ENCODE peak calls at places on chromosomes 11 and 22, in five cellular contexts. U, S, N, R and E are unnamed samples.

GRCh38 chr22:48702573-48703264 is 1125.0 kb downstream of the BRD1 start:
- DNase-seq in U (peak), S (peak), N (no peak), R (no peak), E (peak)

GRCh38 chr11:126318642-126319373 is 14.9 kb downstream of the DCPS start:
- DNase-seq in U (peak), S (peak), N (no peak), R (peak), E (no peak)

GRCh38 chr11:108788565-108789199 is 123.8 kb downstream of the DDX10 start:
- DNase-seq in U (no peak), S (no peak), N (no peak), R (peak), E (no peak)

GRCh38 chr22:46050451-46050845 is 73.5 kb upstream of the WNT7B start:
- DNase-seq in U (peak), S (no peak), N (peak), R (no peak), E (peak)

GRCh38 chr11:92440701-92441338 is 216.2 kb downstream of the FAT3 start:
- DNase-seq in U (no peak), S (no peak), N (no peak), R (no peak), E (no peak)

GRCh38 chr11:128688896-128689546 is 4.9 kb upstream of the FLI1 start:
- DNase-seq in U (no peak), S (no peak), N (no peak), R (no peak), E (no peak)

GRCh38 chr11:1921576-1922141 is 2.2 kb downstream of the TNNT3 start:
- DNase-seq in U (peak), S (no peak), N (no peak), R (no peak), E (peak)

GRCh38 chr11:45741032-45741431 is 63.9 kb upstream of the SLC35C1 start:
- DNase-seq in U (no peak), S (no peak), N (no peak), R (no peak), E (no peak)

GRCh38 chr22:29167032-29167911 is 38.4 kb upstream of the EMID1 start:
- DNase-seq in U (peak), S (peak), N (no peak), R (no peak), E (no peak)

GRCh38 chr11:76656087-76656531 is 14.4 kb downstream of the LRRC32 start:
- DNase-seq in U (peak), S (no peak), N (peak), R (no peak), E (peak)

GRCh38 chr22:37563153-37564081 is 3.1 kb downstream of the CDC42EP1 start:
- DNase-seq in U (peak), S (no peak), N (peak), R (peak), E (peak)

GRCh38 chr22:23899042-23899745 is 5.0 kb downstream of the MIF start:
- DNase-seq in U (no peak), S (no peak), N (no peak), R (no peak), E (no peak)

GRCh38 chr11:131629925-131630324 is 259.5 kb downstream of the NTM start:
- DNase-seq in U (no peak), S (no peak), N (no peak), R (no peak), E (no peak)

GRCh38 chr11:93493252-93493897 is 49.8 kb downstream of the SMCO4 start:
- DNase-seq in U (no peak), S (no peak), N (no peak), R (no peak), E (peak)

GRCh38 chr22:39253427-39254070 is 8.8 kb upstream of the PDGFB start:
- DNase-seq in U (no peak), S (peak), N (no peak), R (peak), E (no peak)

GRCh38 chr11:70246196-70246595 is 24.3 kb upstream of the PPFIA1 start:
- DNase-seq in U (no peak), S (no peak), N (no peak), R (peak), E (no peak)

GRCh38 chr11:20060647-20061205 is 99.5 kb downstream of the DBX1 start:
- DNase-seq in U (no peak), S (no peak), N (no peak), R (no peak), E (no peak)

GRCh38 chr11:82858556-82859091 is 41.6 kb downstream of the PRCP start:
- DNase-seq in U (no peak), S (no peak), N (no peak), R (peak), E (no peak)

GRCh38 chr11:112583246-112583893 is 322.7 kb upstream of the PLET1 start:
- DNase-seq in U (no peak), S (no peak), N (no peak), R (no peak), E (no peak)

GRCh38 chr22:47198801-47199251 is 436.4 kb downstream of the TBC1D22A start:
- DNase-seq in U (peak), S (no peak), N (peak), R (no peak), E (no peak)

GRCh38 chr22:25353516-25354445 is 134.3 kb downstream of the CRYBB2 start:
- DNase-seq in U (peak), S (no peak), N (peak), R (no peak), E (no peak)

GRCh38 chr11:128504489-128504888 is 82.9 kb downstream of the ETS1 start:
- DNase-seq in U (no peak), S (no peak), N (no peak), R (no peak), E (no peak)

GRCh38 chr11:57646756-57647303 is 2.9 kb downstream of the YPEL4 start:
- DNase-seq in U (no peak), S (no peak), N (no peak), R (no peak), E (no peak)

GRCh38 chr22:35887296-35887875 is 141.2 kb downstream of the RBFOX2 start:
- DNase-seq in U (no peak), S (no peak), N (no peak), R (no peak), E (no peak)

GRCh38 chr11:125063429-125064043 is 431 bp downstream of the SLC37A2 start:
- DNase-seq in U (peak), S (no peak), N (no peak), R (no peak), E (no peak)

GRCh38 chr11:119896387-119897045 is 167.5 kb upstream of the NECTIN1 start:
- DNase-seq in U (no peak), S (no peak), N (no peak), R (no peak), E (no peak)

GRCh38 chr11:65811764-65812475 is 21.8 kb upstream of the SNX32 start:
- DNase-seq in U (no peak), S (no peak), N (no peak), R (no peak), E (no peak)

GRCh38 chr11:60985991-60986915 is 14.8 kb downstream of the CD6 start:
- DNase-seq in U (no peak), S (peak), N (no peak), R (peak), E (no peak)

GRCh38 chr11:25242928-25243327 is 746.1 kb downstream of the LUZP2 start:
- DNase-seq in U (no peak), S (no peak), N (no peak), R (no peak), E (no peak)

GRCh38 chr11:57566564-57567209 is 785 bp downstream of the UBE2L6 start:
- DNase-seq in U (no peak), S (no peak), N (no peak), R (no peak), E (no peak)

GRCh38 chr11:76560219-76560618 is 110.3 kb downstream of the LRRC32 start:
- DNase-seq in U (no peak), S (no peak), N (no peak), R (no peak), E (no peak)

GRCh38 chr22:39292561-39293074 is 26.8 kb downstream of the RPL3 start:
- DNase-seq in U (peak), S (peak), N (peak), R (peak), E (peak)

GRCh38 chr11:47488111-47488510 is 39.2 kb upstream of the RAPSN start:
- DNase-seq in U (no peak), S (no peak), N (no peak), R (no peak), E (peak)
- TF ChIP-seq CTCF in U (no peak), S (no peak), N (no peak), R (no peak), E (no peak)

GRCh38 chr22:20132686-20133246 is 1.2 kb downstream of the ZDHHC8 start:
- DNase-seq in U (no peak), S (no peak), N (no peak), R (no peak), E (no peak)

GRCh38 chr22:20135265-20135664 is 3.7 kb downstream of the ZDHHC8 start:
- DNase-seq in U (no peak), S (no peak), N (no peak), R (no peak), E (no peak)

GRCh38 chr22:20135846-20136602 is 4.4 kb downstream of the ZDHHC8 start:
- DNase-seq in U (no peak), S (no peak), N (no peak), R (no peak), E (no peak)

GRCh38 chr22:20131856-20132685 is 467 bp downstream of the ZDHHC8 start:
- DNase-seq in U (peak), S (no peak), N (no peak), R (no peak), E (no peak)

GRCh38 chr22:20133930-20134549 is 2.4 kb downstream of the ZDHHC8 start:
- DNase-seq in U (no peak), S (no peak), N (no peak), R (no peak), E (no peak)
- H3K27ac ChIP-seq in U (no peak), S (no peak), N (no peak), R (no peak), E (no peak)

DNA sequence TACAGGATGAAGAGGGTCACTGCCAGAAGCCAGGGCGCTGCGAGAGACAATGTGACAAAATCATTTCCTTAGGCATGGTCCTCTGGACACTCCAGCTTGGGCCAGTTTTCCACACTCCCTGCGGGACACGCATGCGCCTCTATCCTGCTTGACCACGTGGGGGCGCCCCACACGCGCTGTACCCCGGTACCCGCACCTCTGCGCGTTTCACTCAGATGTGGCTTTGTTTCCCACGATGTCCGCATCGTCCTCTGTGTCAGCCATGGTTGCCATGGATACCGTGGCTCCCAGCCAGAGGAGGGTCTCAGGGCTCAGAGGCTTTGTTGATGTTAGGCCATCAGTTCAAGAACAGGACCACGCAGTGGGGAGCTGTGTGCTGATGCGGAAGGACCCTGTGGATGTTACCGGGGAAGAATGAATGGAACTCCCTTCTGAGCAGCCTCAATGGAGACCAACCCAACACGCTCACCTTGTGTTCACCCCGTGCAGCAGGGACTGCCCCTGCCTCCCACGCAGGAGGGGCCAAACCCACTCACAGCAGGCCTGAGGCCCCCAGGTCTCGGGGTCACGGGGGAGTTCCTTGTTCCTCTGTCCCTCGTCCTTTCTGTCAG is 101.1 kb upstream of the SLC22A12 start:
- DNase-seq in U (peak), S (peak), N (no peak), R (peak), E (peak)
- TF ChIP-seq CTCF in U (peak), S (peak), N (no peak), R (peak), E (peak)

GRCh38 chr22:40764743-40765441 is 54.3 kb downstream of the SLC25A17 start:
- DNase-seq in U (no peak), S (no peak), N (no peak), R (no peak), E (no peak)

GRCh38 chr22:40757071-40757470 is 62.1 kb downstream of the SLC25A17 start:
- DNase-seq in U (no peak), S (no peak), N (no peak), R (peak), E (no peak)

GRCh38 chr22:40758390-40758789 is 60.8 kb downstream of the SLC25A17 start:
- DNase-seq in U (no peak), S (no peak), N (no peak), R (no peak), E (no peak)

DNA sequence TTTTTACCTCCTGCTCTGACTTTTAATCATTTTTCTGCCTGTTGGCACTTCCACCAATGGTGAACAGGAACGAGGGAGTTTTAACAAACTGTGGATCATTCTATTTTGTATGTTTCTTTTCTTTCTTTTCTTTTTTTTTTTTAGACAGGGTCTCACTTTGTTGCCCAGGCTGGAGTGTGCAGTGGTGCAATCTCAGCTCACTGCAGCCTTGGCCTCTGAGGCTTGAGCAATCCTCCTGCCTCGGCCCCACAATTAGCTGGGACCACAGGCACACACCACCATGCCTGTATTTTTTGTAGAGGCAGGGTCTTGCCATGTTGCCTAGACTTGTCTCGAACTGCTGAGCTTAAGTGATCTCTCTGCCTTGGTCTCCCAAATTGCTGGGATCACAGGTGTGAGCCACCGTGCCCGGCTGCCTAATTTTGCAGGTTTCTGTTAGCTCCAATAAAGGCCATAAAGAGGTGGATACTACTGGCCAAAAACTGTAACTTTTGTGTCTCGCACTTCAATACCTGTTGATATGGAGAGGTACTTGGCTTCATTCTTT is 59.8 kb downstream of the SLC25A17 start:
- DNase-seq in U (no peak), S (no peak), N (no peak), R (no peak), E (no peak)
- H3K27ac ChIP-seq in U (no peak), S (no peak), N (peak), R (no peak), E (no peak)

GRCh38 chr22:30430933-30431332 is 5.4 kb downstream of the MTFP1 start:
- DNase-seq in U (no peak), S (no peak), N (no peak), R (no peak), E (peak)
- TF ChIP-seq CTCF in U (no peak), S (no peak), N (no peak), R (peak), E (no peak)

GRCh38 chr11:118870396-118871343 is 13.0 kb upstream of the CXCR5 start:
- DNase-seq in U (peak), S (no peak), N (no peak), R (no peak), E (peak)
- H3K27ac ChIP-seq in U (peak), S (peak), N (peak), R (no peak), E (peak)

GRCh38 chr22:22784249-22785039 is 103.2 kb upstream of the IGLL5 start:
- DNase-seq in U (no peak), S (no peak), N (no peak), R (no peak), E (no peak)
- TF ChIP-seq CTCF in U (no peak), S (no peak), N (no peak), R (no peak), E (no peak)

GRCh38 chr11:42555197-42555596 is 756.6 kb upstream of the API5 start:
- DNase-seq in U (no peak), S (no peak), N (no peak), R (no peak), E (no peak)
- H3K27ac ChIP-seq in U (no peak), S (no peak), N (no peak), R (no peak), E (no peak)

GRCh38 chr22:18985761-18986160 is 49.7 kb upstream of the PRODH start:
- DNase-seq in U (peak), S (no peak), N (no peak), R (no peak), E (no peak)

GRCh38 chr22:18984564-18984963 is 48.5 kb upstream of the PRODH start:
- DNase-seq in U (peak), S (no peak), N (no peak), R (no peak), E (peak)

GRCh38 chr22:18988958-18989357 is 52.9 kb upstream of the PRODH start:
- DNase-seq in U (no peak), S (no peak), N (no peak), R (no peak), E (no peak)

GRCh38 chr22:18990355-18991137 is 54.5 kb upstream of the PRODH start:
- DNase-seq in U (no peak), S (no peak), N (no peak), R (no peak), E (no peak)

DNA sequence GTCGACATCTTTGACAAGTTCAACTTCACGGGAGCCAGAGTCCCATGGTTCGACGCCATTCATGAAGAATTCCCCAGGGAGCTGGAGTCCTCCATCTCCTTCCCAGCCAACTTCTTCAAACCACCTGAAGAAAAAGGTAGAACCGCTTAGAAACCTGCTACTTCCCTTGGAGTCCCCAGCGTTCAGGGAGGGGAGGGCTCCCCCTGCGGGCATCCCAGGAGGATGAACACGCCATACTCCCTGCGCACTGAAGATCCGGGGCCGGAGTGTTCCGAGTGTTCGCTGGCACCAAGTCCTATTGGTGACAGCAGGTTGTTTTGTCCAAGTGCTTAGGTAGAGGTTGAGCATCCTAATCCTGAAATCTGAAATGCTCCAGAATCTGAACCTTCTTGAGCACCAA is 51.7 kb upstream of the PRODH start:
- DNase-seq in U (no peak), S (no peak), N (no peak), R (no peak), E (no peak)
- TF ChIP-seq CTCF in U (no peak), S (peak), N (no peak), R (peak), E (peak)